ENCODE peak calls at places on chromosomes 7 and 10, in seven cellular contexts. One of them, this sample, is unnamed.

GRCh38 chr10:75508239-75508813 is 76.9 kb downstream of the LRMDA start:
- DNase-seq in PC-3: peak
- DNase-seq in fibroblast of lung: peak
- DNase-seq in MM.1S: no peak
- DNase-seq in GM23338: no peak
- DNase-seq in HepG2: no peak
- DNase-seq in IMR-90: peak
- DNase-seq in this sample: peak

GRCh38 chr7:131021460-131021859 is 287.5 kb upstream of the KLF14 start:
- DNase-seq in PC-3: no peak
- DNase-seq in fibroblast of lung: no peak
- DNase-seq in MM.1S: no peak
- DNase-seq in GM23338: no peak
- DNase-seq in HepG2: no peak
- DNase-seq in IMR-90: no peak
- DNase-seq in this sample: no peak

GRCh38 chr7:72445580-72445979 is 33.4 kb upstream of the CALN1 start:
- DNase-seq in PC-3: no peak
- DNase-seq in fibroblast of lung: no peak
- DNase-seq in MM.1S: no peak
- DNase-seq in GM23338: no peak
- DNase-seq in HepG2: no peak
- DNase-seq in IMR-90: no peak
- DNase-seq in this sample: no peak

GRCh38 chr10:115173915-115174443 is 80.8 kb downstream of the ATRNL1 start:
- DNase-seq in PC-3: no peak
- DNase-seq in fibroblast of lung: no peak
- DNase-seq in MM.1S: peak
- DNase-seq in GM23338: no peak
- DNase-seq in HepG2: no peak
- DNase-seq in IMR-90: no peak
- DNase-seq in this sample: no peak

GRCh38 chr7:37504791-37505190 is 56.1 kb upstream of the ELMO1 start:
- DNase-seq in PC-3: no peak
- DNase-seq in fibroblast of lung: no peak
- DNase-seq in MM.1S: no peak
- DNase-seq in GM23338: no peak
- DNase-seq in HepG2: no peak
- DNase-seq in IMR-90: no peak
- DNase-seq in this sample: no peak

GRCh38 chr10:101818958-101819633 is 852 bp upstream of the OGA start:
- DNase-seq in PC-3: peak
- DNase-seq in fibroblast of lung: no peak
- DNase-seq in MM.1S: peak
- DNase-seq in GM23338: peak
- DNase-seq in HepG2: peak
- DNase-seq in IMR-90: no peak
- DNase-seq in this sample: peak

GRCh38 chr10:114825513-114826253 is 4.1 kb downstream of the FHIP2A start:
- DNase-seq in PC-3: peak
- DNase-seq in fibroblast of lung: peak
- DNase-seq in MM.1S: no peak
- DNase-seq in GM23338: no peak
- DNase-seq in HepG2: no peak
- DNase-seq in IMR-90: peak
- DNase-seq in this sample: peak

GRCh38 chr10:129912161-129912917 is 51.7 kb downstream of the EBF3 start:
- DNase-seq in PC-3: no peak
- DNase-seq in fibroblast of lung: no peak
- DNase-seq in MM.1S: no peak
- DNase-seq in GM23338: no peak
- DNase-seq in HepG2: no peak
- DNase-seq in IMR-90: peak
- DNase-seq in this sample: no peak

GRCh38 chr10:35219292-35219691 is 92.6 kb downstream of the CREM start:
- DNase-seq in PC-3: no peak
- DNase-seq in fibroblast of lung: peak
- DNase-seq in MM.1S: no peak
- DNase-seq in GM23338: no peak
- DNase-seq in HepG2: no peak
- DNase-seq in IMR-90: no peak
- DNase-seq in this sample: no peak

GRCh38 chr10:97117372-97117771 is 68.4 kb downstream of the SLIT1 start:
- DNase-seq in PC-3: peak
- DNase-seq in fibroblast of lung: no peak
- DNase-seq in MM.1S: no peak
- DNase-seq in GM23338: peak
- DNase-seq in HepG2: no peak
- DNase-seq in IMR-90: no peak
- DNase-seq in this sample: peak

GRCh38 chr10:94006591-94007550 is 13.1 kb downstream of the PLCE1 start:
- DNase-seq in PC-3: peak
- DNase-seq in fibroblast of lung: peak
- DNase-seq in MM.1S: no peak
- DNase-seq in GM23338: no peak
- DNase-seq in HepG2: no peak
- DNase-seq in IMR-90: peak
- DNase-seq in this sample: no peak

GRCh38 chr10:113273151-113273876 is 279.5 kb upstream of the HABP2 start:
- DNase-seq in PC-3: no peak
- DNase-seq in fibroblast of lung: peak
- DNase-seq in MM.1S: no peak
- DNase-seq in GM23338: peak
- DNase-seq in HepG2: no peak
- DNase-seq in IMR-90: no peak
- DNase-seq in this sample: no peak

GRCh38 chr10:11328264-11329054 is 283.0 kb downstream of the USP6NL start:
- DNase-seq in PC-3: no peak
- DNase-seq in fibroblast of lung: no peak
- DNase-seq in MM.1S: no peak
- DNase-seq in GM23338: peak
- DNase-seq in HepG2: no peak
- DNase-seq in IMR-90: no peak
- DNase-seq in this sample: no peak
- H2AFZ ChIP-seq in PC-3: no peak
- H2AFZ ChIP-seq in fibroblast of lung: no peak
- H2AFZ ChIP-seq in MM.1S: no peak
- H2AFZ ChIP-seq in GM23338: no peak
- H2AFZ ChIP-seq in HepG2: no peak
- H2AFZ ChIP-seq in IMR-90: no peak
- H2AFZ ChIP-seq in this sample: peak

GRCh38 chr10:105269689-105270088 is 628.6 kb downstream of the SORCS3 start:
- DNase-seq in PC-3: no peak
- DNase-seq in fibroblast of lung: no peak
- DNase-seq in MM.1S: no peak
- DNase-seq in GM23338: no peak
- DNase-seq in HepG2: no peak
- DNase-seq in IMR-90: no peak
- DNase-seq in this sample: no peak
- H3K27ac ChIP-seq in PC-3: no peak
- H3K27ac ChIP-seq in fibroblast of lung: no peak
- H3K27ac ChIP-seq in MM.1S: no peak
- H3K27ac ChIP-seq in GM23338: no peak
- H3K27ac ChIP-seq in HepG2: no peak
- H3K27ac ChIP-seq in IMR-90: no peak
- H3K27ac ChIP-seq in this sample: no peak

GRCh38 chr10:17880596-17880995 is 71.1 kb upstream of the SLC39A12 start:
- DNase-seq in PC-3: no peak
- DNase-seq in fibroblast of lung: no peak
- DNase-seq in MM.1S: no peak
- DNase-seq in GM23338: no peak
- DNase-seq in HepG2: no peak
- DNase-seq in IMR-90: no peak
- DNase-seq in this sample: no peak

GRCh38 chr10:17878896-17879295 is 69.7 kb downstream of the MRC1 start:
- DNase-seq in PC-3: no peak
- DNase-seq in fibroblast of lung: no peak
- DNase-seq in MM.1S: no peak
- DNase-seq in GM23338: no peak
- DNase-seq in HepG2: no peak
- DNase-seq in IMR-90: no peak
- DNase-seq in this sample: no peak

GRCh38 chr10:17883621-17884020 is 68.1 kb upstream of the SLC39A12 start:
- DNase-seq in PC-3: peak
- DNase-seq in fibroblast of lung: peak
- DNase-seq in MM.1S: no peak
- DNase-seq in GM23338: no peak
- DNase-seq in HepG2: no peak
- DNase-seq in IMR-90: no peak
- DNase-seq in this sample: no peak

GRCh38 chr10:17877121-17877520 is 68.0 kb downstream of the MRC1 start:
- DNase-seq in PC-3: no peak
- DNase-seq in fibroblast of lung: no peak
- DNase-seq in MM.1S: no peak
- DNase-seq in GM23338: no peak
- DNase-seq in HepG2: no peak
- DNase-seq in IMR-90: no peak
- DNase-seq in this sample: no peak

GRCh38 chr10:17882557-17882956 is 69.2 kb upstream of the SLC39A12 start:
- DNase-seq in PC-3: no peak
- DNase-seq in fibroblast of lung: peak
- DNase-seq in MM.1S: no peak
- DNase-seq in GM23338: no peak
- DNase-seq in HepG2: no peak
- DNase-seq in IMR-90: no peak
- DNase-seq in this sample: no peak
- H2AFZ ChIP-seq in PC-3: no peak
- H2AFZ ChIP-seq in fibroblast of lung: no peak
- H2AFZ ChIP-seq in MM.1S: no peak
- H2AFZ ChIP-seq in GM23338: no peak
- H2AFZ ChIP-seq in HepG2: no peak
- H2AFZ ChIP-seq in IMR-90: no peak
- H2AFZ ChIP-seq in this sample: no peak

DNA sequence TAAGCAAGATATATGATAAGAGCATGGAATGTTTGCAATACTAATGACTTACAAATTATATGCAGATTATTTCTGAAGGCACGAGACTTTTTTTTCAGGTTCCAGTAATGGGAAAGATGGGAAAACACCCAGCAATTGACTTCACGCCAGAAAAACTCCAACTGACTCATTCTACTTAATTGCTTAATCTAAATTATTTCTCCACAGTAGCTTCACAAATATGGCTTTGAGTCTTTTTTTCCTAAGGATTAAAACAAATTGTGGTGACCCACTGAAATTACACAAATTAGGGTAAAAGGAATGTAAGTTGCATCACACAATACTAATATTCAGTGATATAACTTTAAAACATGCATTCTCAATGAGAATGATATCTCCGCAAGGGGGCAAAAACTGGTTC is 138.7 kb downstream of the GNAI1 start:
- DNase-seq in PC-3: no peak
- DNase-seq in fibroblast of lung: peak
- DNase-seq in MM.1S: no peak
- DNase-seq in GM23338: no peak
- DNase-seq in HepG2: no peak
- DNase-seq in IMR-90: peak
- DNase-seq in this sample: peak
- H3K27ac ChIP-seq in PC-3: no peak
- H3K27ac ChIP-seq in fibroblast of lung: no peak
- H3K27ac ChIP-seq in MM.1S: no peak
- H3K27ac ChIP-seq in GM23338: no peak
- H3K27ac ChIP-seq in HepG2: no peak
- H3K27ac ChIP-seq in IMR-90: no peak
- H3K27ac ChIP-seq in this sample: no peak

GRCh38 chr7:50446542-50446960 is 3.6 kb downstream of the FIGNL1 start:
- DNase-seq in PC-3: peak
- DNase-seq in fibroblast of lung: peak
- DNase-seq in MM.1S: no peak
- DNase-seq in GM23338: no peak
- DNase-seq in HepG2: peak
- DNase-seq in IMR-90: peak
- DNase-seq in this sample: peak

GRCh38 chr7:50450691-50451051 is 521 bp upstream of the FIGNL1 start:
- DNase-seq in PC-3: no peak
- DNase-seq in fibroblast of lung: no peak
- DNase-seq in MM.1S: no peak
- DNase-seq in GM23338: peak
- DNase-seq in HepG2: no peak
- DNase-seq in IMR-90: no peak
- DNase-seq in this sample: no peak

GRCh38 chr7:50449501-50449880 is 659 bp downstream of the FIGNL1 start:
- DNase-seq in PC-3: no peak
- DNase-seq in fibroblast of lung: no peak
- DNase-seq in MM.1S: no peak
- DNase-seq in GM23338: no peak
- DNase-seq in HepG2: no peak
- DNase-seq in IMR-90: no peak
- DNase-seq in this sample: no peak

GRCh38 chr7:50449881-50450690 is at the start of gene FIGNL1:
- DNase-seq in PC-3: peak
- DNase-seq in fibroblast of lung: peak
- DNase-seq in MM.1S: peak
- DNase-seq in GM23338: peak
- DNase-seq in HepG2: peak
- DNase-seq in IMR-90: peak
- DNase-seq in this sample: peak

GRCh38 chr7:50448823-50449222 is 1.3 kb downstream of the FIGNL1 start:
- DNase-seq in PC-3: no peak
- DNase-seq in fibroblast of lung: no peak
- DNase-seq in MM.1S: no peak
- DNase-seq in GM23338: no peak
- DNase-seq in HepG2: no peak
- DNase-seq in IMR-90: no peak
- DNase-seq in this sample: no peak
- H2AFZ ChIP-seq in PC-3: no peak
- H2AFZ ChIP-seq in fibroblast of lung: no peak
- H2AFZ ChIP-seq in MM.1S: no peak
- H2AFZ ChIP-seq in GM23338: no peak
- H2AFZ ChIP-seq in HepG2: no peak
- H2AFZ ChIP-seq in IMR-90: no peak
- H2AFZ ChIP-seq in this sample: no peak

This sample was measured in mammary epithelial cell.